ENCODE peak calls at places on chromosomes 16 and 17, in nine cellular contexts. T is A549, C is SK-N-SH, R is uterus, J is psoas muscle, B is adrenal gland, E is astrocyte of the spinal cord, V is IMR-90, U is colonic mucosa. N is an unnamed sample.

GRCh38 chr16:15689290-15689689 is 39.2 kb downstream of the NDE1 start:
- DNase-seq in T (no peak), C (no peak), R (no peak), J (no peak), B (no peak), E (peak; percentile 8), V (peak; percentile 49), U (no peak), N (peak; percentile 70)

GRCh38 chr17:76124582-76125390 is 16.3 kb downstream of the FOXJ1 start:
- DNase-seq in T (peak; percentile 76), C (peak; percentile 52), R (no peak), J (no peak), B (no peak), E (no peak), V (no peak), U (no peak), N (peak; percentile 16)

GRCh38 chr16:72787519-72788268 is 260.2 kb downstream of the ZFHX3 start:
- DNase-seq in T (no peak), C (no peak), R (peak; percentile 80), J (peak; percentile 74), B (peak; percentile 75), E (peak; percentile 84), V (peak; percentile 94), U (peak; percentile 67), N (peak; percentile 89)

GRCh38 chr17:77859035-77859360 is 99.5 kb upstream of the TNRC6C start:
- DNase-seq in T (no peak), C (no peak), R (no peak), J (no peak), B (no peak), E (no peak), V (no peak), U (no peak), N (no peak)

GRCh38 chr17:74454197-74455024 is 12.0 kb upstream of the CD300A start:
- DNase-seq in T (peak; percentile 48), C (no peak), R (peak; percentile 90), J (peak; percentile 96), B (peak; percentile 30), E (no peak), V (peak; percentile 29), U (peak; percentile 67), N (peak; percentile 89)

GRCh38 chr16:85420501-85421337 is 192.4 kb upstream of the GSE1 start:
- DNase-seq in T (peak; percentile 74), C (peak; percentile 85), R (peak; percentile 35), J (peak; percentile 85), B (peak; percentile 64), E (peak; percentile 22), V (peak; percentile 20), U (peak; percentile 65), N (peak; percentile 57)

GRCh38 chr17:34979650-34980352 is 511 bp upstream of the LIG3 start:
- DNase-seq in T (no peak), C (no peak), R (no peak), J (no peak), B (no peak), E (no peak), V (peak; percentile 22), U (no peak), N (no peak)

GRCh38 chr16:88743693-88744519 is 37.6 kb downstream of the CTU2 start:
- DNase-seq in T (peak; percentile 83), C (peak; percentile 95), R (peak; percentile 78), J (peak; percentile 89), B (peak; percentile 83), E (peak; percentile 58), V (peak; percentile 55), U (peak; percentile 88), N (peak; percentile 68)

GRCh38 chr17:83116311-83116771 is 36.9 kb downstream of the METRNL start:
- DNase-seq in T (no peak), C (no peak), R (no peak), J (peak; percentile 49), B (no peak), E (no peak), V (no peak), U (no peak), N (no peak)

DNA sequence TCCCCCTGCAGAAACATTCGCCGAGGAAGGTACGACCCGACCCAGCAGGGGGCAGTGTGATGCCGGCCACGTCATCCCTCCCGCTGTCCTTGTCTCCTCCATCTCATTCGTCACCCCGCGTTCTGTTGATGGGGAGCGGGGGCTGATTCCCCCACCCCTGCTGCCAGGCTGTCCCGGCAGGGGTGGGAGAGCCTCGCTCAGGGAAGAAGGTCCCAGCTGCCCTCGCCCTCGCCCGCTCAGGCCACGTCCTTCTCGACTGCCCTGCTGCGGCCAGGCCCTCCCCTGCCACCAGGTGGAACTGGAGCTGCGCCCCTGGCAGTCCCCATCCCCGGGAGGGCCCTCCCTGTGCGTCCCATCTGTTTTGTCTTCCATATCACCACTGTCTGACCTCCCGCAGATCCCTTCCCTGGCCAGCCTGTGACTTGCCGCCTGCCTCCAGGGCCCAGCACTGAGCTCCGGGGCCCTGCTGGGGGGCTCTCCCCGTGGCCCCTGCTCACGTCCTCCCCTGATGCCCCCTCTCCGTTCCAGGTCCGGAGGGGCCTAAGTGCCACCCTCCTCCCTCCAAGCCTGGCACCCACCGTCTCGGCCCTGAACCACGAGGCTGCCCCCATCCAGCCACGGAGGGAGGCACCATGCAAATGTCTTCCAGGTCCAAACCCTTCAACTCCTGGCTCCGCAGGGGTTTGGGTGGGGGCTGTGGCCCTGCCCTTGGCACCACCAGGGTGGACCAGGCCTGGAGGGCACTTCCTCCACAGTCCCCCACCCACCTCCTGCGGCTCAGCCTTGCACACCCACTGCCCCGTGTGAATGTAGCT is 20.6 kb downstream of the ADAM11 start:
- DNase-seq in T (peak; percentile 95), C (peak; percentile 91), R (peak; percentile 85), J (peak; percentile 83), B (peak; percentile 78), E (peak; percentile 70), V (peak; percentile 70), U (peak; percentile 82), N (peak; percentile 74)
- TF ChIP-seq CTCF in T (peak; percentile 99), C (peak; percentile 96), R (peak; percentile 94), J (peak; percentile 81), B (peak; percentile 83), E (peak; percentile 79), V (peak; percentile 75), U (peak; percentile 80), N (peak; percentile 70)

GRCh38 chr17:48601528-48602430 is 3.0 kb downstream of the HOXB6 start:
- DNase-seq in T (peak; percentile 54), C (no peak), R (no peak), J (no peak), B (no peak), E (no peak), V (no peak), U (peak; percentile 88), N (no peak)
- H3K4me3 ChIP-seq in T (peak overlapping the region; percentile 59), C (no peak overlapping the region), R (no peak overlapping the region), J (peak overlapping the region; percentile 59), B (no peak overlapping the region), E (peak overlapping the region; percentile 57), V (no peak overlapping the region), U (peak overlapping the region; percentile 41), N (no peak overlapping the region)

DNA sequence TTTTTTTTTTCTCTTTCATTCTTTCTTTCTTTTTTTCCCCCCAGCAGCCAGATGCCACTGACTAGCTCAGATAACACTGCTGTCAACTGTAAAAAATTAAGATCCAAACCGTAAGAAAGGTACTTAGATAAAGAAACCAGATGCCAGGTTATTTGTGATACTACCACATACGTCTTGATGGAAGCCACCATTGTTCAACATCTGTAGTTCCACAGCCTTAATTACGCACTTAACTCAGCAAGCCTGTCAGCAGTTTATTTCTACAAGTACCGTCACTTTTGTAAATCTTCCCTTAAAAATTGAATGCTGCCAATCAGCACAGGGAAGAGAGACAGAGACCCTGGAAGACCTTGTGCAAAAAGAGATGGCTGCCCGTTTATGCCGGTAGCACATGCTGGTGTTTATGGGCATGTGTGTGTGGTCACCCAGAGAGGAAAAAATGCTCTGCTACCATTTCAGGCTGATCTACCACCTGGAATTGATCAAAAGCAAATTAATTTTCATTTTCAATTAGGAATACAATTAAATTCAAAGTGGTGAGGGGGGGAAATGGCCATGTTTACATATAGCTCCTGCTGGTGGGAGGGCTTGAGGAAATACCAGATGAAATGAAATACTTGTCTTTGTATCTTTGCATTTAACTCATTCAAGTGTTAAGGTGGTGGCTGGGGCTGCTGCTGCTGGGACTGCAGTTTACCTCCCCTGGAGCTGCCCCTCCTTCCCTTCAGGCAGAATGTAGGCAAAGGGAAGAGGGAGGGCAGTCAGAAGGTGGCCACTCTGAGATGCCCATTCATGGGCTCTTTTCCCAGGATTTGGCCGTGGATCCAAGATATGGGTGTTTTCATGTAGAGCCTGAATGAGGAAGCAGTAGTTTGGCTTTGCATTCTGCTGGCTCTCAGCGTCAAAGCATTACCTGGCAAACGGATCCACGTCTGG is 237.3 kb downstream of the IRX3 start:
- DNase-seq in T (no peak), C (peak; percentile 44), R (no peak), J (no peak), B (no peak), E (no peak), V (no peak), U (no peak), N (no peak)
- TF ChIP-seq CTCF in T (no peak), C (no peak), R (no peak), J (no peak), B (no peak), E (no peak), V (no peak), U (no peak), N (no peak)

GRCh38 chr17:42411321-42411820 is 11.7 kb downstream of the CAVIN1 start:
- DNase-seq in T (no peak), C (no peak), R (no peak), J (no peak), B (no peak), E (no peak), V (no peak), U (no peak), N (peak; percentile 49)

GRCh38 chr17:42411905-42412679 is 11.0 kb downstream of the CAVIN1 start:
- DNase-seq in T (no peak), C (no peak), R (no peak), J (no peak), B (no peak), E (no peak), V (no peak), U (no peak), N (no peak)

GRCh38 chr17:42407289-42407836 is 15.7 kb downstream of the CAVIN1 start:
- DNase-seq in T (peak; percentile 96), C (peak; percentile 86), R (peak; percentile 89), J (peak; percentile 94), B (peak; percentile 88), E (peak; percentile 53), V (peak; percentile 39), U (peak; percentile 84), N (peak; percentile 61)

GRCh38 chr17:42408076-42408475 is 15.0 kb downstream of the CAVIN1 start:
- DNase-seq in T (no peak), C (no peak), R (no peak), J (no peak), B (no peak), E (no peak), V (no peak), U (no peak), N (peak; percentile 69)

GRCh38 chr17:42409467-42410351 is 13.3 kb downstream of the CAVIN1 start:
- DNase-seq in T (peak; percentile 99), C (no peak), R (peak; percentile 89), J (peak; percentile 92), B (peak; percentile 58), E (peak; percentile 84), V (peak; percentile 91), U (no peak), N (peak; percentile 95)
- H3K4me3 ChIP-seq in T (peak overlapping the region; percentile 5), C (peak overlapping the region; percentile 12), R (no peak overlapping the region), J (peak overlapping the region; percentile 37), B (no peak overlapping the region), E (no peak overlapping the region), V (no peak overlapping the region), U (no peak overlapping the region), N (no peak overlapping the region)